ENCODE peak calls at places on chromosomes 7 and 10, in nine cellular contexts. Z is lower lobe of right lung, P is uterus, O is HCT116, L is H9, C is PC-9, Y is colonic mucosa, W is GM23248, R is transverse colon. S is an unnamed sample.

GRCh38 chr7:23191022-23191421 is 9.2 kb downstream of the NUP42 start:
- DNase-seq in W (no peak), R (no peak), C (no peak), P (no peak), Y (no peak), O (no peak), Z (no peak), L (no peak), S (no peak)

GRCh38 chr10:7407368-7408002 is 3.3 kb downstream of the SFMBT2 start:
- DNase-seq in Y (no peak), W (peak; percentile 13), C (no peak), P (peak; percentile 21), O (no peak), R (no peak), L (peak; percentile 35), Z (no peak), S (no peak)

GRCh38 chr7:6636741-6637543 is at the start of gene ZNF316:
- DNase-seq in W (peak; percentile 78), O (no peak), R (peak; percentile 64), Z (peak; percentile 79), Y (peak; percentile 59), P (peak; percentile 51), L (no peak), C (peak; percentile 44), S (peak; percentile 78)

GRCh38 chr10:71656220-71656619 is 63.4 kb downstream of the C10orf105 start:
- DNase-seq in C (no peak), Y (no peak), L (no peak), O (no peak), P (no peak), W (no peak), Z (no peak), R (no peak), S (no peak)

GRCh38 chr10:108582387-108582786 is 1340.9 kb downstream of the XPNPEP1 start:
- DNase-seq in W (peak; percentile 46), C (no peak), Z (no peak), Y (no peak), L (no peak), R (no peak), O (no peak), P (no peak), S (no peak)

GRCh38 chr7:50456371-50457123 is 6.4 kb upstream of the FIGNL1 start:
- DNase-seq in O (no peak), P (no peak), C (no peak), Y (no peak), R (no peak), L (no peak), Z (no peak), W (no peak), S (no peak)

GRCh38 chr10:93622942-93623341 is 10.6 kb downstream of the PDE6C start:
- DNase-seq in R (no peak), Z (no peak), Y (no peak), O (no peak), C (no peak), P (no peak), L (no peak), W (no peak), S (no peak)

GRCh38 chr7:114784756-114785155 is 137.1 kb upstream of the MDFIC start:
- DNase-seq in L (no peak), Y (no peak), P (no peak), R (no peak), Z (no peak), W (no peak), C (no peak), O (no peak), S (no peak)

GRCh38 chr7:101959829-101960228 is 142.4 kb downstream of the CUX1 start:
- DNase-seq in O (no peak), Z (no peak), P (no peak), C (no peak), R (no peak), L (no peak), W (no peak), Y (no peak), S (no peak)

GRCh38 chr7:101960323-101960722 is 142.9 kb downstream of the CUX1 start:
- DNase-seq in C (no peak), O (no peak), P (no peak), L (no peak), W (no peak), Z (no peak), R (no peak), Y (no peak), S (no peak)

GRCh38 chr7:101956130-101956529 is 138.7 kb downstream of the CUX1 start:
- DNase-seq in P (no peak), Z (no peak), C (no peak), L (no peak), O (no peak), R (no peak), Y (no peak), W (no peak), S (no peak)

GRCh38 chr7:101959342-101959741 is 141.9 kb downstream of the CUX1 start:
- DNase-seq in C (no peak), W (no peak), P (no peak), R (no peak), Z (no peak), L (no peak), O (no peak), Y (no peak), S (no peak)

DNA sequence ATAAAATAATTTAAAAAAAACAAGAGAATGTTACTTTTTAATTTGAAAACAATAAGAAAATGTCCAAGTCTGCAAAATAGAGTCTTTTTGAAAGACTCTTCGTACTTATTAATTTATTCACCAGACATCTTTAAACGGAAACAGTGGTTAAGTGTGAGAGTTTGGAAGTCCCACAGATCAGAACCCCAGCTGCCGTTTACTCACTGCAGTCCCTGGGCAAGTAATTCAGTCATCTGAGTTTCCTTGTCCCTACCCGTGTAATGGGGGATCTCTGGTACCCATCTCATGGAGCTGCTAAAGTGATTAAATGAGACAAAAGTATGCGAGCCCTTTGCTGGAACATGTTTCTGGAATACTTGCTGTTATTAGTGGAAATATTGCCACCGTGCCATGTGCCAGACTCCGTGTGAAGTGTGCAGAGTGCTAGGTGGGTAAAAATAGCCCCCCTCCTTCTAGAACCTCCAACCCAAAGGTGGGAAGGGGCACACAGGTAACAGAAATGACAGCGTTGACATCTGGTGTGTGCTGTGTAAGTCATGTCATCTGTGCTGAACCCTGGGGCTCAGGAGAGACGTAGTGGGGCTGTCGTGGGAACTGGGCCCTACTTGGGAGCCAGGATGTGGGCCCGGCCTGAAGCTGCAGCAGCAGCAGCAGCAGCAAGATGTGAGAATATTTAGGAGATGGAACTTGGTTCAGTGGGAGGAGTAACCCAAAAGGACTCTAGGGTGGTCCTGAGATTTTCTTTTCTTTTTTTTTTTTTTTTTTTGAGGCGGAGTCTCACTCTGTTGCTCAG is 140.5 kb downstream of the CUX1 start:
- DNase-seq in L (no peak), C (no peak), O (no peak), W (no peak), Z (no peak), R (no peak), Y (no peak), P (no peak), S (no peak)
- H3K4me1 ChIP-seq in L (peaks cover 5% of the 10 kb centered on the region), C (peaks cover 9% of the 10 kb centered on the region), O (peaks cover 34% of the 10 kb centered on the region), W (peaks cover 15% of the 10 kb centered on the region), Z (peaks cover 20% of the 10 kb centered on the region), R (peaks cover 28% of the 10 kb centered on the region), Y (no peaks in the 10 kb centered on the region), P (peaks cover 7% of the 10 kb centered on the region), S (no peaks in the 10 kb centered on the region)

GRCh38 chr10:59887972-59888640 is 18.2 kb downstream of the CCDC6 start:
- DNase-seq in C (no peak), Y (no peak), R (no peak), W (no peak), P (no peak), L (no peak), O (no peak), Z (no peak), S (no peak)

GRCh38 chr10:59892697-59893096 is 13.7 kb downstream of the CCDC6 start:
- DNase-seq in P (no peak), O (no peak), Z (peak; percentile 55), Y (no peak), W (no peak), L (no peak), R (no peak), C (no peak), S (peak; percentile 53)

GRCh38 chr10:59891919-59892318 is 14.4 kb downstream of the CCDC6 start:
- DNase-seq in O (no peak), Y (no peak), C (no peak), R (no peak), P (no peak), L (no peak), W (no peak), Z (no peak), S (no peak)

GRCh38 chr10:59894114-59894513 is 12.2 kb downstream of the CCDC6 start:
- DNase-seq in W (peak; percentile 95), R (peak; percentile 69), L (no peak), Z (peak; percentile 75), P (peak; percentile 78), Y (peak; percentile 72), O (no peak), C (peak; percentile 81), S (peak; percentile 83)

GRCh38 chr10:59891349-59891748 is 15.0 kb downstream of the CCDC6 start:
- DNase-seq in W (no peak), P (no peak), L (no peak), R (no peak), Y (no peak), Z (no peak), C (no peak), O (no peak), S (no peak)
- H3K4me1 ChIP-seq in W (peaks cover 13% of the 10 kb centered on the region), P (peaks cover 18% of the 10 kb centered on the region), L (peaks cover 4% of the 10 kb centered on the region), R (peaks cover 66% of the 10 kb centered on the region), Y (peaks cover 8% of the 10 kb centered on the region), Z (peaks cover 72% of the 10 kb centered on the region), C (peaks cover 12% of the 10 kb centered on the region), O (no peaks in the 10 kb centered on the region), S (no peaks in the 10 kb centered on the region)

GRCh38 chr7:130951303-130951975 is 217.4 kb upstream of the KLF14 start:
- DNase-seq in Y (no peak), W (no peak), L (no peak), R (no peak), O (no peak), C (no peak), Z (no peak), P (no peak), S (no peak)

GRCh38 chr7:130952477-130952876 is 218.5 kb upstream of the KLF14 start:
- DNase-seq in L (no peak), W (no peak), O (no peak), Y (no peak), P (no peak), Z (no peak), R (no peak), C (no peak), S (no peak)

GRCh38 chr7:130951976-130952313 is 217.9 kb upstream of the KLF14 start:
- DNase-seq in L (no peak), P (no peak), Z (no peak), O (no peak), Y (no peak), W (no peak), C (no peak), R (no peak), S (no peak)

GRCh38 chr7:130954918-130955559 is 221.0 kb upstream of the KLF14 start:
- DNase-seq in L (no peak), O (no peak), P (no peak), R (no peak), Z (no peak), C (no peak), Y (no peak), W (no peak), S (no peak)

GRCh38 chr7:130953193-130953592 is 219.2 kb upstream of the KLF14 start:
- DNase-seq in C (no peak), O (no peak), P (no peak), Y (no peak), L (no peak), Z (no peak), R (no peak), W (no peak), S (no peak)
- H3K4me1 ChIP-seq in C (peaks cover under 1% of the 10 kb centered on the region), O (peaks cover 67% of the 10 kb centered on the region), P (peaks cover 15% of the 10 kb centered on the region), Y (no peaks in the 10 kb centered on the region), L (peaks cover 9% of the 10 kb centered on the region), Z (peaks cover 44% of the 10 kb centered on the region), R (peaks cover 39% of the 10 kb centered on the region), W (peaks cover 38% of the 10 kb centered on the region), S (peaks cover 53% of the 10 kb centered on the region)

DNA sequence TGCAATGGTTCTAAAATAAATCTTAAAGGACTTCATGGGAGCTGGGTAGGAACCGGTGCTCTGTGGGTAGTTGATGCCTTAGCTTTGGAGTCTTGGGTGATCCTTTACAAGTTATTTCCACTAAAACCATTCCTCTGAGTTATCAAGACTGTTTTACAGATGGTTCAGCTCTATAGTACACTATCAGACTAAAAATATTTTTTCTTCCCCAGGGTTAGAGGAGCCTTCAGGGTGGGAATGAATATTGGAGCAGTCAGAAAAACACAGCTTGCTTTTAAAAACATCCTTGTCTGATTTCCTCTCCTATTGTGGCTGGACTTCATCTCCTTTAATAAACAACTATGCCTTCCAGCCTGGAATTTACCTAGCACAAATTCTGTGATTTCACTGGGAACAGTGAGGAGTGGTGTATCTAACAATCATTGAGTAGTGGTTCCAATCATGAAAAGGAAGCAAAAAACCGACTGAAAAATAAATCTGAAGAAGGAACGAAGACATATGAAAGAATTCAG is 102.6 kb upstream of the AFAP1L2 start:
- DNase-seq in C (no peak), O (no peak), Y (no peak), W (no peak), R (no peak), L (no peak), P (no peak), Z (no peak), S (no peak)
- H3K4me1 ChIP-seq in C (peaks cover 49% of the 10 kb centered on the region), O (peaks cover 18% of the 10 kb centered on the region), Y (peaks cover 15% of the 10 kb centered on the region), W (peaks cover 6% of the 10 kb centered on the region), R (peaks cover 49% of the 10 kb centered on the region), L (peaks cover 3% of the 10 kb centered on the region), P (peaks cover 6% of the 10 kb centered on the region), Z (peaks cover 42% of the 10 kb centered on the region), S (no peaks in the 10 kb centered on the region)

S was measured in tibial artery.